ENCODE peak calls at places on chromosomes 13 and 19, in five cellular contexts. V, S, O, P and H are unnamed samples.

GRCh38 chr19:2787115-2787514 is 1.8 kb downstream of the THOP1 start:
- DNase-seq in V (no peak), O (no peak), P (no peak), S (no peak), H (no peak)

GRCh38 chr13:23796546-23796945 is 92.7 kb downstream of the MIPEP start:
- DNase-seq in S (no peak), O (no peak), V (no peak), P (no peak), H (no peak)

GRCh38 chr19:16628984-16629691 is 1.1 kb upstream of the MED26 start:
- DNase-seq in S (peak; percentile 86), P (peak; percentile 54), O (peak; percentile 43), V (no peak), H (no peak)

GRCh38 chr13:79398915-79399314 is 7.1 kb downstream of the RBM26 start:
- DNase-seq in O (no peak), S (no peak), V (no peak), P (no peak), H (no peak)

GRCh38 chr13:27172495-27172842 is 858 bp upstream of the USP12 start:
- DNase-seq in P (no peak), V (no peak), S (peak; percentile 36), O (no peak), H (no peak)

GRCh38 chr19:57689750-57690149 is 8.0 kb downstream of the ZNF551 start:
- DNase-seq in O (no peak), V (no peak), P (no peak), S (no peak), H (no peak)

GRCh38 chr19:17330546-17331253 is 4.0 kb downstream of the ANO8 start:
- DNase-seq in S (no peak), P (no peak), V (no peak), O (no peak), H (no peak)

GRCh38 chr19:43934055-43934984 is 762 bp downstream of the ZNF45 start:
- DNase-seq in P (no peak), S (peak; percentile 11), O (no peak), V (no peak), H (no peak)

GRCh38 chr19:16467581-16467980 is 4.2 kb downstream of the EPS15L1 start:
- DNase-seq in P (no peak), O (no peak), V (no peak), S (no peak), H (no peak)

GRCh38 chr13:113835461-113836274 is 28.2 kb downstream of the GAS6 start:
- DNase-seq in V (no peak), P (no peak), S (peak; percentile 90), O (no peak), H (no peak)

GRCh38 chr19:4233282-4233853 is 4.0 kb downstream of the EBI3 start:
- DNase-seq in O (no peak), P (no peak), S (no peak), V (no peak), H (no peak)

GRCh38 chr13:23902975-23903905 is 5.9 kb upstream of the C1QTNF9B start:
- DNase-seq in P (no peak), S (no peak), O (no peak), V (no peak), H (no peak)

GRCh38 chr13:19345158-19345557 is 163.5 kb upstream of the TUBA3C start:
- DNase-seq in O (no peak), S (no peak), V (no peak), P (no peak), H (no peak)

GRCh38 chr19:55041627-55042343 is 3.7 kb upstream of the GP6 start:
- DNase-seq in S (no peak), V (no peak), O (no peak), P (no peak), H (no peak)

GRCh38 chr13:38630780-38631179 is 56.1 kb upstream of the FREM2 start:
- DNase-seq in O (no peak), S (peak; percentile 72), P (no peak), V (no peak), H (no peak)

GRCh38 chr13:50457430-50458393 is 385.8 kb downstream of the DLEU7 start:
- DNase-seq in P (no peak), V (no peak), S (no peak), O (no peak), H (no peak)

DNA sequence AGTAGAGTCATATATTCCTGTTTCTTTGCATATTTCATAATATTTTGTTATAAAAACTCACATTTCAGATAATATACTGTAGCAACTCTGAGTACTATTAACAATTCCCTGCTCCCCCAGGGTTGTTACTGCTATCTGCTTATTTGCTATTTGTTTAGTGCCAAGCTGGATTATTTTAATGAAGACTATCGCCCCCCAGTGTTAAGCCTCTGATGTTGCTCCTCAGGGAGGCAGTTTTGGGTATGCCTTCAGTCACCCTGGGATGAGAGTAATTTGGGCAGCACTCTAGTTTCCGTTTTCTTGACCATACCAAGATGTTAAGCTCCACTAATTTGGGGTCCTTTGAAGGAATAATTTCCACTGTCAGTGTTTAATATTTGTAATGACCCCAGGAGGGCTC is 46.0 kb downstream of the MICU2 start:
- DNase-seq in S (peak; percentile 30), O (no peak), V (no peak), P (no peak), H (no peak)
- TF ChIP-seq CTCF in S (peak; percentile 46), O (peak; percentile 47), V (no peak), P (no peak), H (no peak)

DNA sequence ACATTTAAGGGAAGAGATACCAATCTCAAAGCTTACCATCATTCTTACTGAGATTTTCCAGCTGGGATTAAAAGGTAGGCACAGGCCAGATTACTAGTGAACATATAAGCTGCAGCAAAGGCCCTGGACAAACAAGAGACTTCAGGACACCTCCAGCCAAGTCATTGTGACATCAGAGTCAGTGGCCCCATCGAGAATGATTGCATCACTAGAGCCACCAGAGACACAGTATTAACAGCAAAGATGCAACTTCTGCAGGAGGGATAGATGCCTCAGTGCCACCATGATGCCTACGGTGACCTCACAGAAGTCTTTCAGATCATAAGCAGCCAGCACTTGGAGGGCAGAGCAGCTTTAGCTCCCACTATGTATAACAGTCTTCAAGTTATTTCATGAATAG is 8.6 kb downstream of the RUBCNL start:
- DNase-seq in P (no peak), V (no peak), O (no peak), S (no peak), H (no peak)
- TF ChIP-seq CTCF in P (no peak), V (no peak), O (no peak), S (no peak), H (no peak)

GRCh38 chr13:60169239-60170031 is 5.7 kb upstream of the DIAPH3 start:
- DNase-seq in V (no peak), S (no peak), P (no peak), O (no peak), H (no peak)
- TF ChIP-seq CTCF in V (no peak), S (no peak), P (no peak), O (no peak), H (no peak)

GRCh38 chr13:98142427-98143156 is at the start of gene FARP1:
- DNase-seq in P (peak; percentile 78), O (no peak), S (peak; percentile 65), V (peak; percentile 93), H (peak; percentile 23)
- TF ChIP-seq CTCF in P (no peak), O (no peak), S (no peak), V (no peak), H (peak; percentile 31)

DNA sequence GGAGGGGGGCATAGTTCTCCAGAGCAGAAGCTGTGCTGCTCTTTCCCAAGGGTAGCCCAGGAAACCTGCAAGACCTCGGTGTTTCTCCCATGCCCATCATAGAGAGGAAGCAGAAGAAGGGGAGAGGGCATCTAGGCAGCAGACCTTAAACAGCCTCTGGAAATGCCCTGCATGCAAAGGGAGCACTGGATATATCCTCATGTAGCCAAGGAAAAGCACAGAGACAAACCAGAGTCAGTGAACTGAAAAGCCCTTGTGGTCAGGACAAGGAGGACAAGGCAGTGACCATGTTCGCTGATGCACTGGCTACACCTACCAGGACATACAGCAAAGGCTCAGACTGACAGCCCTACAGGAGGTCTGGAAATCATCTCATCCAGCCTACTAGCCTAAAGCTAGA is 4.2 kb upstream of the TBC1D4 start:
- DNase-seq in S (no peak), V (no peak), O (no peak), P (no peak), H (no peak)
- TF ChIP-seq CTCF in S (no peak), V (no peak), O (no peak), P (no peak), H (no peak)

DNA sequence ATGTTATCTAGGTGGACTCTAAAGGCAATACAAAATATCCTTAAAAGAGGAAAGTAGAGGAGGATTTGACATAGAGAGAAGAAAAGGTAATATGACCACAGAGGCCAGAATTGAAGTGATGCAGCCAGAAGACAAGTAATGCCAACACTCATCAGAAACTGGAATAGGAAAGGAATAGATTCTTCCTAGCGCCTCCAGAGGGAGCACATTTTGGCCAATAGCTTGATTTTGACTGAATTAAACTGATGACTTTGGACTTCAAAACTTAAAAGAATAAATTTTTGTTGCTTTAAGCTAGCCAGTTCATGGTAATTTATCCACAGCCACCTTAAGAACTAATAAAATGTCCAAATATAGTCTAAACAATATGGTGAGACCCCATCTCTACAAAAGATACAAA is 1921.9 kb downstream of the OLFM4 start:
- DNase-seq in P (no peak), O (no peak), S (no peak), V (no peak), H (no peak)
- TF ChIP-seq CTCF in P (no peak), O (no peak), S (no peak), V (no peak), H (no peak)

DNA sequence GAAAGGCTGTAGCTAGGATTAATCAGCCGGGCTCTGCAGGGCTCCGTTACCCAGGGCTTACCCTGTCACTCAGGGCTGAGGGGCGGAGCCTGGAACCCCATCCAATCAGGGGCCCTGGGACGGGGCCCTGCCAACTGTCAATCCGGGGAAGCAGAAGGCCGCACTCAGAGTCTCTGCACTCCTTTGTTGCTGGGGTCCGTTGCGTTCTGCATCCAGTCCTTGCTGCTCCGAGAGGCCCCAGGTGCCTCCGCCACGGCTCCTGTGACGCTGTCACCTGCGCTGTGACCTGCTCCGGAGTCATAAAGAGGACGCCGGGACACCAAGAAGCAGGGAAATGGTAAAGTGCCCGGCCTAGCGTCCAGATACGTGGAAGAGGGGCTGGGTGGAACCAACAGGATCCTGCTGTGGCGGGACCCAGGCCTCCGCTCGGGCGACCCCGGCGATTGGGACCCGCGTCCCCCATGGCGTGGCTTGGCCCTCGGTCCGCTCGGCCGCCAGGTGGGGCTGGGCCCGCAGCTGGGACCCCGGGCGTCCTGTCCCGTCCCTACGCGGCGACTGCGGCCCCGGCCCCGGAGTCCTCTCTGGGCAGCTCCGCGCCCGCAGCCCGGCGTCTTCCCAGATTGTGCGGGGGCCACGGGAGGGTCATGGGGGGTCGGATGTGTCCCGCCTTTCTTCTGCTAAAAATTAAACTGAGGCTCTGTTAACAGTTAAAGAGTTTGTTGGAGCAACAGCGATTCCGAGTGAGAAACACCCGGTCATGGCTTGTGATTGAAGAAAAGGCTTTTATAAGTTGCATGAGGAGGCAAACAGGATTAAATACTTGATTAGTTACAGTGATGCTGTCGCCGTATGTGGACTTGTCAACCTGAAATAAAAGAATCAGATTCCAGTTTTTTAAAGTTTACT is at the start of gene ZNF491:
- DNase-seq in O (peak; percentile 75), S (peak; percentile 80), V (peak; percentile 98), P (peak; percentile 87), H (peak; percentile 94)
- TF ChIP-seq CTCF in O (peak; percentile 34), S (no peak), V (no peak), P (no peak), H (peak; percentile 20)

GRCh38 chr13:110680852-110681251 is 25.1 kb downstream of the CARS2 start:
- DNase-seq in V (peak; percentile 78), O (no peak), P (no peak), S (no peak), H (no peak)
- TF ChIP-seq CTCF in V (no peak), O (peak; percentile 69), P (no peak), S (peak; percentile 44), H (peak; percentile 34)